ENCODE peak calls at places on chromosomes 1 and 21, in nine cellular contexts. One of them, this sample, is unnamed.

GRCh38 chr1:201535778-201536245 is 3.1 kb upstream of the NAV1 start:
- DNase-seq in progenitor cell of endocrine pancreas: no peak
- DNase-seq in T-helper 2 cell: no peak
- DNase-seq in GM20000: peak; percentile 6
- DNase-seq in AG04449: no peak
- DNase-seq in hepatocyte: no peak
- DNase-seq in activated CD8-positive, alpha-beta T cell treated with anti-CD3 and anti-CD28 coated beads, Interleukin-2, amount 10 ng/mL, durations not matched to agents 7 days and 5 days: no peak
- DNase-seq in stimulated activated naive CD4-positive, alpha-beta T cell: no peak
- DNase-seq in GM23338: no peak
- DNase-seq in this sample: no peak

GRCh38 chr1:245860681-245861552 is 646.2 kb downstream of the SMYD3 start:
- DNase-seq in progenitor cell of endocrine pancreas: no peak
- DNase-seq in T-helper 2 cell: no peak
- DNase-seq in GM20000: no peak
- DNase-seq in AG04449: peak; percentile 33
- DNase-seq in hepatocyte: no peak
- DNase-seq in activated CD8-positive, alpha-beta T cell treated with anti-CD3 and anti-CD28 coated beads, Interleukin-2, amount 10 ng/mL, durations not matched to agents 7 days and 5 days: no peak
- DNase-seq in stimulated activated naive CD4-positive, alpha-beta T cell: no peak
- DNase-seq in GM23338: no peak
- DNase-seq in this sample: no peak

GRCh38 chr1:33763406-33763805 is 100.5 kb upstream of the HMGB4 start:
- DNase-seq in progenitor cell of endocrine pancreas: no peak
- DNase-seq in T-helper 2 cell: no peak
- DNase-seq in GM20000: no peak
- DNase-seq in AG04449: peak; percentile 46
- DNase-seq in hepatocyte: no peak
- DNase-seq in activated CD8-positive, alpha-beta T cell treated with anti-CD3 and anti-CD28 coated beads, Interleukin-2, amount 10 ng/mL, durations not matched to agents 7 days and 5 days: no peak
- DNase-seq in stimulated activated naive CD4-positive, alpha-beta T cell: no peak
- DNase-seq in GM23338: no peak
- DNase-seq in this sample: peak; percentile 22

GRCh38 chr1:237181731-237182317 is 139.8 kb downstream of the RYR2 start:
- DNase-seq in progenitor cell of endocrine pancreas: no peak
- DNase-seq in T-helper 2 cell: no peak
- DNase-seq in GM20000: no peak
- DNase-seq in AG04449: no peak
- DNase-seq in hepatocyte: no peak
- DNase-seq in activated CD8-positive, alpha-beta T cell treated with anti-CD3 and anti-CD28 coated beads, Interleukin-2, amount 10 ng/mL, durations not matched to agents 7 days and 5 days: no peak
- DNase-seq in stimulated activated naive CD4-positive, alpha-beta T cell: no peak
- DNase-seq in GM23338: no peak
- DNase-seq in this sample: no peak

GRCh38 chr1:229030642-229031390 is 240.1 kb upstream of the RAB4A start:
- DNase-seq in progenitor cell of endocrine pancreas: no peak
- DNase-seq in T-helper 2 cell: no peak
- DNase-seq in GM20000: no peak
- DNase-seq in AG04449: no peak
- DNase-seq in hepatocyte: no peak
- DNase-seq in activated CD8-positive, alpha-beta T cell treated with anti-CD3 and anti-CD28 coated beads, Interleukin-2, amount 10 ng/mL, durations not matched to agents 7 days and 5 days: no peak
- DNase-seq in stimulated activated naive CD4-positive, alpha-beta T cell: no peak
- DNase-seq in GM23338: peak; percentile 64
- DNase-seq in this sample: peak; percentile 57

GRCh38 chr1:43069481-43070050 is 102.5 kb downstream of the EBNA1BP2 start:
- DNase-seq in progenitor cell of endocrine pancreas: no peak
- DNase-seq in T-helper 2 cell: no peak
- DNase-seq in GM20000: peak; percentile 6
- DNase-seq in AG04449: no peak
- DNase-seq in hepatocyte: peak; percentile 62
- DNase-seq in activated CD8-positive, alpha-beta T cell treated with anti-CD3 and anti-CD28 coated beads, Interleukin-2, amount 10 ng/mL, durations not matched to agents 7 days and 5 days: no peak
- DNase-seq in stimulated activated naive CD4-positive, alpha-beta T cell: no peak
- DNase-seq in GM23338: peak; percentile 49
- DNase-seq in this sample: peak; percentile 75

GRCh38 chr1:111585461-111586100 is 34.0 kb upstream of the RAP1A start:
- DNase-seq in progenitor cell of endocrine pancreas: no peak
- DNase-seq in T-helper 2 cell: no peak
- DNase-seq in GM20000: no peak
- DNase-seq in AG04449: no peak
- DNase-seq in hepatocyte: no peak
- DNase-seq in activated CD8-positive, alpha-beta T cell treated with anti-CD3 and anti-CD28 coated beads, Interleukin-2, amount 10 ng/mL, durations not matched to agents 7 days and 5 days: no peak
- DNase-seq in stimulated activated naive CD4-positive, alpha-beta T cell: no peak
- DNase-seq in GM23338: no peak
- DNase-seq in this sample: no peak

GRCh38 chr1:178172939-178173338 is 79.0 kb downstream of the RASAL2 start:
- DNase-seq in progenitor cell of endocrine pancreas: no peak
- DNase-seq in T-helper 2 cell: no peak
- DNase-seq in GM20000: no peak
- DNase-seq in AG04449: no peak
- DNase-seq in hepatocyte: no peak
- DNase-seq in activated CD8-positive, alpha-beta T cell treated with anti-CD3 and anti-CD28 coated beads, Interleukin-2, amount 10 ng/mL, durations not matched to agents 7 days and 5 days: no peak
- DNase-seq in stimulated activated naive CD4-positive, alpha-beta T cell: no peak
- DNase-seq in GM23338: peak; percentile 57
- DNase-seq in this sample: peak; percentile 69

GRCh38 chr1:32933742-32934322 is 30.8 kb downstream of the RNF19B start:
- DNase-seq in progenitor cell of endocrine pancreas: no peak
- DNase-seq in T-helper 2 cell: no peak
- DNase-seq in GM20000: no peak
- DNase-seq in AG04449: no peak
- DNase-seq in hepatocyte: peak; percentile 85
- DNase-seq in activated CD8-positive, alpha-beta T cell treated with anti-CD3 and anti-CD28 coated beads, Interleukin-2, amount 10 ng/mL, durations not matched to agents 7 days and 5 days: no peak
- DNase-seq in stimulated activated naive CD4-positive, alpha-beta T cell: no peak
- DNase-seq in GM23338: peak; percentile 38
- DNase-seq in this sample: peak; percentile 92

GRCh38 chr21:35559881-35560280 is 500.4 kb downstream of the SETD4 start:
- DNase-seq in progenitor cell of endocrine pancreas: no peak
- DNase-seq in T-helper 2 cell: no peak
- DNase-seq in GM20000: no peak
- DNase-seq in AG04449: no peak
- DNase-seq in hepatocyte: no peak
- DNase-seq in activated CD8-positive, alpha-beta T cell treated with anti-CD3 and anti-CD28 coated beads, Interleukin-2, amount 10 ng/mL, durations not matched to agents 7 days and 5 days: no peak
- DNase-seq in stimulated activated naive CD4-positive, alpha-beta T cell: no peak
- DNase-seq in GM23338: no peak
- DNase-seq in this sample: no peak

GRCh38 chr1:115682792-115683191 is 41.0 kb downstream of the VANGL1 start:
- DNase-seq in progenitor cell of endocrine pancreas: no peak
- DNase-seq in T-helper 2 cell: no peak
- DNase-seq in GM20000: no peak
- DNase-seq in AG04449: no peak
- DNase-seq in hepatocyte: no peak
- DNase-seq in activated CD8-positive, alpha-beta T cell treated with anti-CD3 and anti-CD28 coated beads, Interleukin-2, amount 10 ng/mL, durations not matched to agents 7 days and 5 days: no peak
- DNase-seq in stimulated activated naive CD4-positive, alpha-beta T cell: no peak
- DNase-seq in GM23338: no peak
- DNase-seq in this sample: no peak

GRCh38 chr1:54490361-54491248 is 57.4 kb upstream of the ACOT11 start:
- DNase-seq in progenitor cell of endocrine pancreas: no peak
- DNase-seq in T-helper 2 cell: no peak
- DNase-seq in GM20000: no peak
- DNase-seq in AG04449: no peak
- DNase-seq in hepatocyte: peak; percentile 79
- DNase-seq in activated CD8-positive, alpha-beta T cell treated with anti-CD3 and anti-CD28 coated beads, Interleukin-2, amount 10 ng/mL, durations not matched to agents 7 days and 5 days: no peak
- DNase-seq in stimulated activated naive CD4-positive, alpha-beta T cell: no peak
- DNase-seq in GM23338: peak; percentile 92
- DNase-seq in this sample: peak; percentile 92

GRCh38 chr1:208298593-208299233 is 54.5 kb upstream of the PLXNA2 start:
- DNase-seq in progenitor cell of endocrine pancreas: no peak
- DNase-seq in T-helper 2 cell: no peak
- DNase-seq in GM20000: no peak
- DNase-seq in AG04449: no peak
- DNase-seq in hepatocyte: no peak
- DNase-seq in activated CD8-positive, alpha-beta T cell treated with anti-CD3 and anti-CD28 coated beads, Interleukin-2, amount 10 ng/mL, durations not matched to agents 7 days and 5 days: no peak
- DNase-seq in stimulated activated naive CD4-positive, alpha-beta T cell: no peak
- DNase-seq in GM23338: no peak
- DNase-seq in this sample: no peak

GRCh38 chr1:222167111-222167510 is 380.8 kb downstream of the HHIPL2 start:
- DNase-seq in progenitor cell of endocrine pancreas: peak; percentile 16
- DNase-seq in T-helper 2 cell: no peak
- DNase-seq in GM20000: peak; percentile 27
- DNase-seq in AG04449: peak; percentile 58
- DNase-seq in hepatocyte: peak; percentile 40
- DNase-seq in activated CD8-positive, alpha-beta T cell treated with anti-CD3 and anti-CD28 coated beads, Interleukin-2, amount 10 ng/mL, durations not matched to agents 7 days and 5 days: no peak
- DNase-seq in stimulated activated naive CD4-positive, alpha-beta T cell: no peak
- DNase-seq in GM23338: peak; percentile 65
- DNase-seq in this sample: peak; percentile 60

GRCh38 chr1:25204797-25205441 is 27.4 kb downstream of the SYF2 start:
- DNase-seq in progenitor cell of endocrine pancreas: no peak
- DNase-seq in T-helper 2 cell: no peak
- DNase-seq in GM20000: peak; percentile 65
- DNase-seq in AG04449: peak; percentile 59
- DNase-seq in hepatocyte: peak; percentile 72
- DNase-seq in activated CD8-positive, alpha-beta T cell treated with anti-CD3 and anti-CD28 coated beads, Interleukin-2, amount 10 ng/mL, durations not matched to agents 7 days and 5 days: peak; percentile 43
- DNase-seq in stimulated activated naive CD4-positive, alpha-beta T cell: peak; percentile 29
- DNase-seq in GM23338: peak; percentile 83
- DNase-seq in this sample: peak; percentile 71

GRCh38 chr1:16981269-16981849 is 939 bp upstream of the MFAP2 start:
- DNase-seq in progenitor cell of endocrine pancreas: no peak
- DNase-seq in T-helper 2 cell: no peak
- DNase-seq in GM20000: no peak
- DNase-seq in AG04449: peak; percentile 87
- DNase-seq in hepatocyte: no peak
- DNase-seq in activated CD8-positive, alpha-beta T cell treated with anti-CD3 and anti-CD28 coated beads, Interleukin-2, amount 10 ng/mL, durations not matched to agents 7 days and 5 days: no peak
- DNase-seq in stimulated activated naive CD4-positive, alpha-beta T cell: no peak
- DNase-seq in GM23338: no peak
- DNase-seq in this sample: no peak

GRCh38 chr1:204975568-204976235 is 67.3 kb upstream of the CNTN2 start:
- DNase-seq in progenitor cell of endocrine pancreas: peak; percentile 60
- DNase-seq in T-helper 2 cell: no peak
- DNase-seq in GM20000: peak; percentile 78
- DNase-seq in AG04449: no peak
- DNase-seq in hepatocyte: peak; percentile 76
- DNase-seq in activated CD8-positive, alpha-beta T cell treated with anti-CD3 and anti-CD28 coated beads, Interleukin-2, amount 10 ng/mL, durations not matched to agents 7 days and 5 days: peak; percentile 58
- DNase-seq in stimulated activated naive CD4-positive, alpha-beta T cell: peak; percentile 9
- DNase-seq in GM23338: peak; percentile 79
- DNase-seq in this sample: peak; percentile 59

GRCh38 chr1:43144228-43144627 is 27.9 kb downstream of the EBNA1BP2 start:
- DNase-seq in progenitor cell of endocrine pancreas: no peak
- DNase-seq in T-helper 2 cell: no peak
- DNase-seq in GM20000: no peak
- DNase-seq in AG04449: peak; percentile 5
- DNase-seq in hepatocyte: no peak
- DNase-seq in activated CD8-positive, alpha-beta T cell treated with anti-CD3 and anti-CD28 coated beads, Interleukin-2, amount 10 ng/mL, durations not matched to agents 7 days and 5 days: no peak
- DNase-seq in stimulated activated naive CD4-positive, alpha-beta T cell: no peak
- DNase-seq in GM23338: no peak
- DNase-seq in this sample: no peak

GRCh38 chr1:153356392-153357075 is 1.1 kb upstream of the S100A9 start:
- DNase-seq in progenitor cell of endocrine pancreas: no peak
- DNase-seq in T-helper 2 cell: no peak
- DNase-seq in GM20000: no peak
- DNase-seq in AG04449: no peak
- DNase-seq in hepatocyte: no peak
- DNase-seq in activated CD8-positive, alpha-beta T cell treated with anti-CD3 and anti-CD28 coated beads, Interleukin-2, amount 10 ng/mL, durations not matched to agents 7 days and 5 days: no peak
- DNase-seq in stimulated activated naive CD4-positive, alpha-beta T cell: no peak
- DNase-seq in GM23338: no peak
- DNase-seq in this sample: no peak

GRCh38 chr1:151510957-151511635 is at the start of gene CGN:
- DNase-seq in progenitor cell of endocrine pancreas: peak; percentile 94
- DNase-seq in T-helper 2 cell: peak; percentile 76
- DNase-seq in GM20000: peak; percentile 88
- DNase-seq in AG04449: no peak
- DNase-seq in hepatocyte: peak; percentile 97
- DNase-seq in activated CD8-positive, alpha-beta T cell treated with anti-CD3 and anti-CD28 coated beads, Interleukin-2, amount 10 ng/mL, durations not matched to agents 7 days and 5 days: peak; percentile 85
- DNase-seq in stimulated activated naive CD4-positive, alpha-beta T cell: peak; percentile 71
- DNase-seq in GM23338: peak; percentile 98
- DNase-seq in this sample: peak; percentile 98

GRCh38 chr1:246096356-246096755 is 410.7 kb downstream of the SMYD3 start:
- DNase-seq in progenitor cell of endocrine pancreas: no peak
- DNase-seq in T-helper 2 cell: no peak
- DNase-seq in GM20000: no peak
- DNase-seq in AG04449: no peak
- DNase-seq in hepatocyte: no peak
- DNase-seq in activated CD8-positive, alpha-beta T cell treated with anti-CD3 and anti-CD28 coated beads, Interleukin-2, amount 10 ng/mL, durations not matched to agents 7 days and 5 days: no peak
- DNase-seq in stimulated activated naive CD4-positive, alpha-beta T cell: no peak
- DNase-seq in GM23338: no peak
- DNase-seq in this sample: no peak

GRCh38 chr1:2462819-2463218 is 13.3 kb upstream of the PLCH2 start:
- DNase-seq in progenitor cell of endocrine pancreas: no peak
- DNase-seq in T-helper 2 cell: no peak
- DNase-seq in GM20000: no peak
- DNase-seq in AG04449: no peak
- DNase-seq in hepatocyte: no peak
- DNase-seq in activated CD8-positive, alpha-beta T cell treated with anti-CD3 and anti-CD28 coated beads, Interleukin-2, amount 10 ng/mL, durations not matched to agents 7 days and 5 days: no peak
- DNase-seq in stimulated activated naive CD4-positive, alpha-beta T cell: no peak
- DNase-seq in GM23338: no peak
- DNase-seq in this sample: no peak

GRCh38 chr1:53367503-53368313 is 39.8 kb upstream of the LRP8 start:
- DNase-seq in progenitor cell of endocrine pancreas: no peak
- DNase-seq in T-helper 2 cell: no peak
- DNase-seq in GM20000: peak; percentile 90
- DNase-seq in AG04449: no peak
- DNase-seq in hepatocyte: no peak
- DNase-seq in activated CD8-positive, alpha-beta T cell treated with anti-CD3 and anti-CD28 coated beads, Interleukin-2, amount 10 ng/mL, durations not matched to agents 7 days and 5 days: peak; percentile 78
- DNase-seq in stimulated activated naive CD4-positive, alpha-beta T cell: no peak
- DNase-seq in GM23338: no peak
- DNase-seq in this sample: no peak

GRCh38 chr1:93177991-93178390 is 2.2 kb downstream of the TMED5 start:
- DNase-seq in progenitor cell of endocrine pancreas: no peak
- DNase-seq in T-helper 2 cell: no peak
- DNase-seq in GM20000: no peak
- DNase-seq in AG04449: no peak
- DNase-seq in hepatocyte: peak; percentile 13
- DNase-seq in activated CD8-positive, alpha-beta T cell treated with anti-CD3 and anti-CD28 coated beads, Interleukin-2, amount 10 ng/mL, durations not matched to agents 7 days and 5 days: no peak
- DNase-seq in stimulated activated naive CD4-positive, alpha-beta T cell: no peak
- DNase-seq in GM23338: no peak
- DNase-seq in this sample: no peak

GRCh38 chr1:42942444-42942843 is 16.2 kb downstream of the SLC2A1 start:
- DNase-seq in progenitor cell of endocrine pancreas: no peak
- DNase-seq in T-helper 2 cell: no peak
- DNase-seq in GM20000: no peak
- DNase-seq in AG04449: no peak
- DNase-seq in hepatocyte: no peak
- DNase-seq in activated CD8-positive, alpha-beta T cell treated with anti-CD3 and anti-CD28 coated beads, Interleukin-2, amount 10 ng/mL, durations not matched to agents 7 days and 5 days: no peak
- DNase-seq in stimulated activated naive CD4-positive, alpha-beta T cell: no peak
- DNase-seq in GM23338: no peak
- DNase-seq in this sample: no peak

GRCh38 chr1:41448831-41449230 is 35.7 kb downstream of the EDN2 start:
- DNase-seq in progenitor cell of endocrine pancreas: no peak
- DNase-seq in T-helper 2 cell: no peak
- DNase-seq in GM20000: no peak
- DNase-seq in AG04449: no peak
- DNase-seq in hepatocyte: no peak
- DNase-seq in activated CD8-positive, alpha-beta T cell treated with anti-CD3 and anti-CD28 coated beads, Interleukin-2, amount 10 ng/mL, durations not matched to agents 7 days and 5 days: no peak
- DNase-seq in stimulated activated naive CD4-positive, alpha-beta T cell: no peak
- DNase-seq in GM23338: no peak
- DNase-seq in this sample: no peak

GRCh38 chr21:25296239-25296638 is 311.0 kb downstream of the MRPL39 start:
- DNase-seq in progenitor cell of endocrine pancreas: no peak
- DNase-seq in T-helper 2 cell: no peak
- DNase-seq in GM20000: no peak
- DNase-seq in AG04449: no peak
- DNase-seq in hepatocyte: peak; percentile 24
- DNase-seq in activated CD8-positive, alpha-beta T cell treated with anti-CD3 and anti-CD28 coated beads, Interleukin-2, amount 10 ng/mL, durations not matched to agents 7 days and 5 days: no peak
- DNase-seq in stimulated activated naive CD4-positive, alpha-beta T cell: no peak
- DNase-seq in GM23338: no peak
- DNase-seq in this sample: no peak

GRCh38 chr1:12188115-12188514 is 21.3 kb downstream of the TNFRSF1B start:
- DNase-seq in progenitor cell of endocrine pancreas: no peak
- DNase-seq in T-helper 2 cell: no peak
- DNase-seq in GM20000: no peak
- DNase-seq in AG04449: no peak
- DNase-seq in hepatocyte: no peak
- DNase-seq in activated CD8-positive, alpha-beta T cell treated with anti-CD3 and anti-CD28 coated beads, Interleukin-2, amount 10 ng/mL, durations not matched to agents 7 days and 5 days: no peak
- DNase-seq in stimulated activated naive CD4-positive, alpha-beta T cell: no peak
- DNase-seq in GM23338: peak; percentile 61
- DNase-seq in this sample: no peak

GRCh38 chr1:177235350-177235749 is 64.6 kb downstream of the BRINP2 start:
- DNase-seq in progenitor cell of endocrine pancreas: no peak
- DNase-seq in T-helper 2 cell: no peak
- DNase-seq in GM20000: no peak
- DNase-seq in AG04449: no peak
- DNase-seq in hepatocyte: no peak
- DNase-seq in activated CD8-positive, alpha-beta T cell treated with anti-CD3 and anti-CD28 coated beads, Interleukin-2, amount 10 ng/mL, durations not matched to agents 7 days and 5 days: no peak
- DNase-seq in stimulated activated naive CD4-positive, alpha-beta T cell: no peak
- DNase-seq in GM23338: no peak
- DNase-seq in this sample: no peak

GRCh38 chr1:91725961-91726704 is 159.8 kb downstream of the TGFBR3 start:
- DNase-seq in progenitor cell of endocrine pancreas: no peak
- DNase-seq in T-helper 2 cell: no peak
- DNase-seq in GM20000: no peak
- DNase-seq in AG04449: peak; percentile 79
- DNase-seq in hepatocyte: peak; percentile 27
- DNase-seq in activated CD8-positive, alpha-beta T cell treated with anti-CD3 and anti-CD28 coated beads, Interleukin-2, amount 10 ng/mL, durations not matched to agents 7 days and 5 days: no peak
- DNase-seq in stimulated activated naive CD4-positive, alpha-beta T cell: no peak
- DNase-seq in GM23338: no peak
- DNase-seq in this sample: no peak

GRCh38 chr1:159121526-159121925 is 45.0 kb upstream of the AIM2 start:
- DNase-seq in progenitor cell of endocrine pancreas: no peak
- DNase-seq in T-helper 2 cell: no peak
- DNase-seq in GM20000: no peak
- DNase-seq in AG04449: no peak
- DNase-seq in hepatocyte: no peak
- DNase-seq in activated CD8-positive, alpha-beta T cell treated with anti-CD3 and anti-CD28 coated beads, Interleukin-2, amount 10 ng/mL, durations not matched to agents 7 days and 5 days: no peak
- DNase-seq in stimulated activated naive CD4-positive, alpha-beta T cell: no peak
- DNase-seq in GM23338: no peak
- DNase-seq in this sample: no peak

This sample was measured in mesendoderm.